ENCODE peak calls at places on chromosomes 5 and 9, in nine cellular contexts. Q is progenitor cell of endocrine pancreas, H is GM06990, K is cardiac fibroblast, F is neural progenitor cell, V is GM10248, U is left ventricle myocardium inferior, O is psoas muscle, C is fibroblast of pulmonary artery. Y is an unnamed sample.

GRCh38 chr9:129102791-129103594 is 7.6 kb downstream of the CRAT start:
- DNase-seq in Q (no peak), H (no peak), K (peak), F (peak), V (peak), U (peak), O (peak), C (peak), Y (no peak)

GRCh38 chr5:107979272-107979671 is 308.5 kb upstream of the EFNA5 start:
- DNase-seq in Q (no peak), H (no peak), K (no peak), F (peak), V (no peak), U (no peak), O (no peak), C (peak), Y (no peak)

GRCh38 chr9:6779417-6780241 is 21.9 kb downstream of the KDM4C start:
- DNase-seq in Q (no peak), H (no peak), K (peak), F (no peak), V (no peak), U (no peak), O (no peak), C (peak), Y (no peak)

GRCh38 chr5:55682071-55682470 is 30.1 kb downstream of the SLC38A9 start:
- DNase-seq in Q (no peak), H (no peak), K (no peak), F (no peak), V (no peak), U (no peak), O (no peak), C (no peak), Y (no peak)

GRCh38 chr9:112288029-112288428 is 45.4 kb downstream of the PTBP3 start:
- DNase-seq in Q (no peak), H (no peak), K (peak), F (no peak), V (no peak), U (no peak), O (no peak), C (peak), Y (no peak)

GRCh38 chr5:173172166-173172565 is 27.8 kb downstream of the BNIP1 start:
- DNase-seq in Q (no peak), H (no peak), K (no peak), F (no peak), V (no peak), U (no peak), O (no peak), C (no peak), Y (no peak)

GRCh38 chr5:123441408-123441807 is 18.2 kb upstream of the CEP120 start:
- DNase-seq in Q (no peak), H (no peak), K (no peak), F (no peak), V (no peak), U (no peak), O (no peak), C (no peak), Y (no peak)

GRCh38 chr9:128001411-128002298 is 20.9 kb upstream of the EEIG1 start:
- DNase-seq in Q (no peak), H (no peak), K (peak), F (peak), V (no peak), U (no peak), O (no peak), C (peak), Y (no peak)

GRCh38 chr5:25025836-25026235 is 381.1 kb upstream of the CDH10 start:
- DNase-seq in Q (no peak), H (no peak), K (no peak), F (no peak), V (no peak), U (no peak), O (no peak), C (no peak), Y (no peak)

GRCh38 chr5:25020454-25020853 is 375.7 kb upstream of the CDH10 start:
- DNase-seq in Q (no peak), H (no peak), K (no peak), F (peak), V (no peak), U (no peak), O (no peak), C (no peak), Y (no peak)
- TF ChIP-seq CTCF in Q (no peak), H (no peak), K (no peak), F (no peak), V (no peak), U (no peak), O (no peak), C (no peak), Y (no peak)

GRCh38 chr9:36346578-36346977 is 53.5 kb downstream of the RNF38 start:
- DNase-seq in Q (no peak), H (no peak), K (no peak), F (no peak), V (no peak), U (no peak), O (no peak), C (no peak), Y (no peak)

GRCh38 chr9:36341936-36342577 is 58.0 kb downstream of the RNF38 start:
- DNase-seq in Q (no peak), H (peak), K (no peak), F (no peak), V (no peak), U (no peak), O (no peak), C (no peak), Y (no peak)

GRCh38 chr9:36345103-36345846 is 54.8 kb downstream of the RNF38 start:
- DNase-seq in Q (no peak), H (no peak), K (no peak), F (peak), V (no peak), U (no peak), O (no peak), C (no peak), Y (no peak)
- TF ChIP-seq CTCF in Q (no peak), H (no peak), K (peak), F (peak), V (no peak), U (peak), O (no peak), C (no peak), Y (peak)

DNA sequence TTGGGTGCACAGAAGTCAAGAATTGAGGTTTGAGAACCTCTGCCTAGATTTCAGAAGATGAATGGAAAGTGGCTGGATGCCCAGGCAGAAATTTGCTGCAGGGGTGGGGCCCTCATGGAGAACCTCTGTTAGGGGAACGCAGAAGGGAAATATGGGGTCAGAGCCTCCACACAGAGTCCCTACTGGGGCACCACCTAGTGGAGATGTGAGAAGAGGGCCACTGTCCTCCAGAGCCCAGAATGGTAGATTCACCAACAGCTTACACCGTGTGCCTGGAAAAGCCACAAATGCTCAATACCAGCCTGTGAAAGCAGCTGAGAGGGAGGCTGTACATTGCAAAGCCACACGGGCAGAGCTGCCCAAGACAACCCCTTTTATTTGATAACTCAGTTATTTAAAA is 383.5 kb downstream of the TLE4 start:
- DNase-seq in Q (no peak), H (no peak), K (peak), F (no peak), V (no peak), U (no peak), O (peak), C (no peak), Y (no peak)
- TF ChIP-seq CTCF in Q (no peak), H (peak), K (peak), F (no peak), V (peak), U (peak), O (peak), C (peak), Y (no peak)

GRCh38 chr5:144596517-144596916 is 425.8 kb downstream of the KCTD16 start:
- DNase-seq in Q (no peak), H (no peak), K (no peak), F (no peak), V (no peak), U (no peak), O (no peak), C (no peak), Y (no peak)

GRCh38 chr5:144594919-144595318 is 424.2 kb downstream of the KCTD16 start:
- DNase-seq in Q (no peak), H (no peak), K (no peak), F (no peak), V (no peak), U (no peak), O (no peak), C (no peak), Y (no peak)

DNA sequence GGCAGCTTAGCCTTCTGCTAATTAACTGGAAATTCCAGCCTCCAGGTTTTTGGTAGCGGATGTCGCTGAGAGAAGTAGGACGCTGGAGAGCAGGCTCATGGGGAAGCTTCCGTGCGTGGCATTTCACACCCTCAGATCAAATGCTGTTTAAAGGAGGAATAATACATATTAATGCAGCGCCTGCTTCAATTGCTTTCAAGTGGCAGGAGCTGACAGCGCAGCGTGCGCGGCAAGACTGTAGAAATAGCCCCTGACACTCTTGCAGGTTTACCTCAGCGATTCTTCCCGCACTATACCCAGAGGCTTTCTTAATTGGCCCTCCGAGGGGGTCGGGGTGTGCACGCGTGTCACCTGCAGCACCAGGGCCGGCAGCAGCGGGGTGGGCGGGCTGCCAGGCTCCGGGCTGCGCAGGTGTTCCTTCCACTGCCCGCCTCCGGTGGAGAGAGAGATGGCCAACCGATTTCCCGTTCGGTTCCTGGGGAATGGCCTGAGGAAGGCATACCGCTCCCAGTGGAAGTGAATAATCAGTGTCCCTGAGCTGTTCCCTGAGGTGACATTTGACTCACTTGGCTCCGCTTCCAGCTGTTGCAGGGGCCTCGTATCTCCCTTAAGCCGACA is 427.9 kb downstream of the KCTD16 start:
- DNase-seq in Q (no peak), H (no peak), K (no peak), F (peak), V (no peak), U (no peak), O (no peak), C (no peak), Y (no peak)
- TF ChIP-seq CTCF in Q (no peak), H (no peak), K (no peak), F (no peak), V (no peak), U (no peak), O (no peak), C (no peak), Y (no peak)

DNA sequence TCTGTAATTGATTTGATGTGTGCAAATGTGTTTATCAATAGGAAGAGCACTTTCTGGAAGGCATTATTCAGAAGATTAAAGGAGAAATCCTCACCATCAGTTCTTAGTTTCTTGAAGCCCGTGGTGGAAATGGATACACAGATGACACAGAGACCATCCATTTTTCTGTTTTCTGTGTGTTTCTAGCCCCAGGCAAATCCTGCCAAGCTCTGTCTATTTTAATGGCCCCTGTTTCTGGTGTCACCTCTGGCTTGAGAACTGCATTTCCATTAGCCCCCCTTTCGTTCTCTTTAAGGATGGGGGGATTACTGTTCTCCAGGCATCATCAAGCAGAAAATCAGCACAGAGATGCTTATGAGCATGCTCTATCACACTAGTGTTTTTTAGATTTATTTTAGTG is 37.3 kb downstream of the DAPK1 start:
- DNase-seq in Q (no peak), H (no peak), K (no peak), F (no peak), V (no peak), U (no peak), O (no peak), C (no peak), Y (no peak)
- TF ChIP-seq CTCF in Q (no peak), H (no peak), K (no peak), F (no peak), V (no peak), U (no peak), O (no peak), C (no peak), Y (no peak)